ENCODE peak calls at places on chromosomes 4 and X, in seven cellular contexts. One of them, this sample, is unnamed.
A peak's percentile ranks its signal among the peaks of the same experiment; 100 is the strongest.

GRCh38 chrX:153886915-153887314 is 942 bp upstream of the L1CAM start:
- DNase-seq in Peyer's patch: no peak
- DNase-seq in cardiac muscle cell: no peak
- DNase-seq in IMR-90: no peak
- DNase-seq in tibial artery: no peak
- DNase-seq in AG04450: no peak
- DNase-seq in endodermal cell: peak; percentile 62
- DNase-seq in this sample: no peak

GRCh38 chr4:54541426-54542118 is 116.2 kb upstream of the KIT start:
- DNase-seq in Peyer's patch: no peak
- DNase-seq in cardiac muscle cell: peak; percentile 53
- DNase-seq in IMR-90: peak; percentile 54
- DNase-seq in tibial artery: no peak
- DNase-seq in AG04450: no peak
- DNase-seq in endodermal cell: peak; percentile 67
- DNase-seq in this sample: no peak

GRCh38 chr4:47418147-47418546 is 45.4 kb downstream of the COMMD8 start:
- DNase-seq in Peyer's patch: no peak
- DNase-seq in cardiac muscle cell: peak; percentile 5
- DNase-seq in IMR-90: no peak
- DNase-seq in tibial artery: no peak
- DNase-seq in AG04450: no peak
- DNase-seq in endodermal cell: no peak
- DNase-seq in this sample: no peak

GRCh38 chrX:20980426-20980825 is 393.8 kb upstream of the CNKSR2 start:
- DNase-seq in Peyer's patch: no peak
- DNase-seq in cardiac muscle cell: no peak
- DNase-seq in IMR-90: no peak
- DNase-seq in tibial artery: no peak
- DNase-seq in AG04450: no peak
- DNase-seq in endodermal cell: no peak
- DNase-seq in this sample: no peak

GRCh38 chr4:80101768-80102116 is 28.7 kb upstream of the ANTXR2 start:
- DNase-seq in Peyer's patch: no peak
- DNase-seq in cardiac muscle cell: no peak
- DNase-seq in IMR-90: peak; percentile 69
- DNase-seq in tibial artery: no peak
- DNase-seq in AG04450: no peak
- DNase-seq in endodermal cell: no peak
- DNase-seq in this sample: no peak

GRCh38 chr4:100935090-100935489 is 412.2 kb downstream of the PPP3CA start:
- DNase-seq in Peyer's patch: no peak
- DNase-seq in cardiac muscle cell: no peak
- DNase-seq in IMR-90: peak; percentile 2
- DNase-seq in tibial artery: no peak
- DNase-seq in AG04450: no peak
- DNase-seq in endodermal cell: no peak
- DNase-seq in this sample: no peak

GRCh38 chr4:175271010-175271630 is 353.0 kb downstream of the ADAM29 start:
- DNase-seq in Peyer's patch: no peak
- DNase-seq in cardiac muscle cell: no peak
- DNase-seq in IMR-90: no peak
- DNase-seq in tibial artery: no peak
- DNase-seq in AG04450: no peak
- DNase-seq in endodermal cell: no peak
- DNase-seq in this sample: no peak

GRCh38 chr4:129218897-129219296 is 122.9 kb downstream of the C4orf33 start:
- DNase-seq in Peyer's patch: no peak
- DNase-seq in cardiac muscle cell: peak; percentile 29
- DNase-seq in IMR-90: peak; percentile 1
- DNase-seq in tibial artery: no peak
- DNase-seq in AG04450: no peak
- DNase-seq in endodermal cell: no peak
- DNase-seq in this sample: no peak

GRCh38 chr4:113958766-113959540 is 20.5 kb downstream of the ARSJ start:
- DNase-seq in Peyer's patch: no peak
- DNase-seq in cardiac muscle cell: peak; percentile 90
- DNase-seq in IMR-90: peak; percentile 97
- DNase-seq in tibial artery: no peak
- DNase-seq in AG04450: peak; percentile 85
- DNase-seq in endodermal cell: no peak
- DNase-seq in this sample: no peak

GRCh38 chr4:144748814-144749555 is 103.0 kb downstream of the HHIP start:
- DNase-seq in Peyer's patch: no peak
- DNase-seq in cardiac muscle cell: peak; percentile 50
- DNase-seq in IMR-90: no peak
- DNase-seq in tibial artery: no peak
- DNase-seq in AG04450: no peak
- DNase-seq in endodermal cell: no peak
- DNase-seq in this sample: no peak

GRCh38 chr4:173057906-173058305 is 110.7 kb upstream of the GALNT7 start:
- DNase-seq in Peyer's patch: no peak
- DNase-seq in cardiac muscle cell: no peak
- DNase-seq in IMR-90: peak; percentile 12
- DNase-seq in tibial artery: no peak
- DNase-seq in AG04450: no peak
- DNase-seq in endodermal cell: no peak
- DNase-seq in this sample: no peak

GRCh38 chr4:7699825-7700224 is 239.8 kb downstream of the AFAP1 start:
- DNase-seq in Peyer's patch: no peak
- DNase-seq in cardiac muscle cell: no peak
- DNase-seq in IMR-90: no peak
- DNase-seq in tibial artery: no peak
- DNase-seq in AG04450: no peak
- DNase-seq in endodermal cell: no peak
- DNase-seq in this sample: no peak

GRCh38 chr4:7699040-7699439 is 240.6 kb downstream of the AFAP1 start:
- DNase-seq in Peyer's patch: no peak
- DNase-seq in cardiac muscle cell: peak; percentile 95
- DNase-seq in IMR-90: peak; percentile 86
- DNase-seq in tibial artery: no peak
- DNase-seq in AG04450: peak; percentile 51
- DNase-seq in endodermal cell: no peak
- DNase-seq in this sample: peak; percentile 71

GRCh38 chr4:7697326-7697725 is 242.3 kb downstream of the AFAP1 start:
- DNase-seq in Peyer's patch: no peak
- DNase-seq in cardiac muscle cell: no peak
- DNase-seq in IMR-90: no peak
- DNase-seq in tibial artery: no peak
- DNase-seq in AG04450: no peak
- DNase-seq in endodermal cell: no peak
- DNase-seq in this sample: no peak

GRCh38 chr4:7697821-7698220 is 241.8 kb downstream of the AFAP1 start:
- DNase-seq in Peyer's patch: no peak
- DNase-seq in cardiac muscle cell: no peak
- DNase-seq in IMR-90: no peak
- DNase-seq in tibial artery: no peak
- DNase-seq in AG04450: no peak
- DNase-seq in endodermal cell: no peak
- DNase-seq in this sample: no peak

DNA sequence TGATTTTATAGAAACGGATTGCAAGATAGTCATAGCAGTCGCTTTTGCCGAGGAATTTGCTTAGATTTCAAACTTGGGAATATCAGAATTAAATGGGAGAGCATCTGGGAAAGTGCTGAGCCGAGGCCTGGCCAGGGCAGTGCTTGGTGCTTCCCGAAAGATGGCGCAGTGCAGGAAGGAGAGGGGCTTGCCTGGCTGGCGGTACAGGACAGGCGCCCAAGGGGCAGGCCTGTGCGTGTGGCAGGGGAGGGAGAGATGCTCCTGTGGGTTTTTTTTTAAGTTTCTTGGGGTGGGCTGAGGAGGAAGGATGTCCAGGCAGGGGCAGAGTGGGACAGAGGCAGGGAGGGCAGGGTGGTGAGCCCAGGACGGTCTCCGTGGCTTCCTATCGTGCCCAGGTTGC is 241.1 kb downstream of the AFAP1 start:
- DNase-seq in Peyer's patch: no peak
- DNase-seq in cardiac muscle cell: no peak
- DNase-seq in IMR-90: peak; percentile 11
- DNase-seq in tibial artery: no peak
- DNase-seq in AG04450: no peak
- DNase-seq in endodermal cell: peak; percentile 68
- DNase-seq in this sample: peak; percentile 56
- TF ChIP-seq CTCF in Peyer's patch: no peak
- TF ChIP-seq CTCF in cardiac muscle cell: peak; percentile 36
- TF ChIP-seq CTCF in IMR-90: no peak
- TF ChIP-seq CTCF in tibial artery: no peak
- TF ChIP-seq CTCF in AG04450: peak; percentile 41
- TF ChIP-seq CTCF in endodermal cell: peak; percentile 25
- TF ChIP-seq CTCF in this sample: no peak

GRCh38 chrX:54992911-54993622 is 921 bp downstream of the PFKFB1 start:
- DNase-seq in Peyer's patch: no peak
- DNase-seq in cardiac muscle cell: no peak
- DNase-seq in IMR-90: no peak
- DNase-seq in tibial artery: no peak
- DNase-seq in AG04450: no peak
- DNase-seq in endodermal cell: no peak
- DNase-seq in this sample: no peak

GRCh38 chrX:54994668-54995452 is 872 bp upstream of the PFKFB1 start:
- DNase-seq in Peyer's patch: no peak
- DNase-seq in cardiac muscle cell: no peak
- DNase-seq in IMR-90: no peak
- DNase-seq in tibial artery: no peak
- DNase-seq in AG04450: no peak
- DNase-seq in endodermal cell: no peak
- DNase-seq in this sample: no peak

GRCh38 chrX:54999717-55000598 is at the start of gene APEX2:
- DNase-seq in Peyer's patch: peak; percentile 96
- DNase-seq in cardiac muscle cell: peak; percentile 95
- DNase-seq in IMR-90: peak; percentile 91
- DNase-seq in tibial artery: peak; percentile 95
- DNase-seq in AG04450: peak; percentile 77
- DNase-seq in endodermal cell: peak; percentile 93
- DNase-seq in this sample: peak; percentile 86

GRCh38 chrX:54994099-54994498 is at the start of gene PFKFB1:
- DNase-seq in Peyer's patch: no peak
- DNase-seq in cardiac muscle cell: no peak
- DNase-seq in IMR-90: no peak
- DNase-seq in tibial artery: no peak
- DNase-seq in AG04450: no peak
- DNase-seq in endodermal cell: no peak
- DNase-seq in this sample: no peak

GRCh38 chrX:54995621-54996020 is 1.6 kb upstream of the PFKFB1 start:
- DNase-seq in Peyer's patch: no peak
- DNase-seq in cardiac muscle cell: no peak
- DNase-seq in IMR-90: no peak
- DNase-seq in tibial artery: no peak
- DNase-seq in AG04450: no peak
- DNase-seq in endodermal cell: no peak
- DNase-seq in this sample: no peak
- H3K27ac ChIP-seq in Peyer's patch: no peak overlapping the region
- H3K27ac ChIP-seq in cardiac muscle cell: no peak overlapping the region
- H3K27ac ChIP-seq in IMR-90: no peak overlapping the region
- H3K27ac ChIP-seq in tibial artery: no peak overlapping the region
- H3K27ac ChIP-seq in AG04450: no peak overlapping the region
- H3K27ac ChIP-seq in endodermal cell: no peak overlapping the region
- H3K27ac ChIP-seq in this sample: no peak overlapping the region

GRCh38 chr4:95660719-95661118 is 111.9 kb upstream of the UNC5C start:
- DNase-seq in Peyer's patch: no peak
- DNase-seq in cardiac muscle cell: no peak
- DNase-seq in IMR-90: no peak
- DNase-seq in tibial artery: no peak
- DNase-seq in AG04450: no peak
- DNase-seq in endodermal cell: no peak
- DNase-seq in this sample: no peak
- H3K9me3 ChIP-seq in Peyer's patch: no peaks in the 10 kb centered on the region
- H3K9me3 ChIP-seq in cardiac muscle cell: no peaks in the 10 kb centered on the region
- H3K9me3 ChIP-seq in IMR-90: no peaks in the 10 kb centered on the region
- H3K9me3 ChIP-seq in tibial artery: no peaks in the 10 kb centered on the region
- H3K9me3 ChIP-seq in AG04450: no peaks in the 10 kb centered on the region
- H3K9me3 ChIP-seq in endodermal cell: peaks cover 9% of the 10 kb centered on the region
- H3K9me3 ChIP-seq in this sample: no peaks in the 10 kb centered on the region

DNA sequence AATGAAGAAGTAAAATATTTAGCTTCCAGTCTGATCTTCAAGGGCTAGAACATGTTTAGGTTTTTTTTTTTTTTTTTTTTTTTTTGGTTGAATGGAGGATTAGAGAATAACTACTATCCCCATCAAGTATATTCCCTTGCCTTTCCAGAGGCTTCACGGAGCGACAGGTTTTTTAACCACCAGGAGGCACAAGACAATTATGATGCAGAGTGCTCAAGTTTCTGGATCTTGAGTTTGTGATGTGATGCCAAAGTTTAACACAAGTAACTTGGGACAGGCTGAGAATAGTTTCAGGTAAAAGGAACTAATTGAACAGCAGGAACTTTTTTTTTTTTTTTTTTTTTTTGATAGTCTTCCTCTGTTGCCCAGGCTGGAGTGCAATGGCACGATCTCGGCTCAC is 30.3 kb downstream of the CCNI start:
- DNase-seq in Peyer's patch: no peak
- DNase-seq in cardiac muscle cell: peak; percentile 40
- DNase-seq in IMR-90: peak; percentile 49
- DNase-seq in tibial artery: no peak
- DNase-seq in AG04450: no peak
- DNase-seq in endodermal cell: peak; percentile 64
- DNase-seq in this sample: no peak
- TF ChIP-seq CTCF in Peyer's patch: no peak
- TF ChIP-seq CTCF in cardiac muscle cell: peak; percentile 20
- TF ChIP-seq CTCF in IMR-90: peak; percentile 13
- TF ChIP-seq CTCF in tibial artery: peak; percentile 8
- TF ChIP-seq CTCF in AG04450: peak; percentile 39
- TF ChIP-seq CTCF in endodermal cell: peak; percentile 71
- TF ChIP-seq CTCF in this sample: no peak

DNA sequence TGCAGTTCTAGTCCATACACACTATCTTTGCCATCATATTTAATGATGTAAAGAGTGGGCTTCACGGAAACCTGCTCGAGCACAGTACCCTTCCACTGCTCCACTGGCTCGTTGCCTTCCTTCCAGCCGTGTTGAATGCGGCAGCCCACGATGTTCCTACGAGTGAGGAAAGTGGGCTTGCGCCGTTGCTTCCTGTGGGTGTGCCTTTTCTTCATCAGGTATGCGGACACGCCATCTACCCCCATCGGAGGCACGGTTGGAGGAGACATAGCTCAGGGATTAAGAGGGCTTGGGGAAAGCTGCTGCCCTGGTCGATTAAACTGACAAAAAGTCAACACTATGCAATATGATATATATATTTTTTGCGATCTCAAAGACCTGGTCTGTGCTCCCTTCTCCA is 581 bp downstream of the SPIN4 start:
- DNase-seq in Peyer's patch: peak; percentile 55
- DNase-seq in cardiac muscle cell: peak; percentile 5
- DNase-seq in IMR-90: no peak
- DNase-seq in tibial artery: no peak
- DNase-seq in AG04450: no peak
- DNase-seq in endodermal cell: peak; percentile 66
- DNase-seq in this sample: peak; percentile 38
- H3K27ac ChIP-seq in Peyer's patch: peak overlapping the region; percentile 68
- H3K27ac ChIP-seq in cardiac muscle cell: peak overlapping the region; percentile 95
- H3K27ac ChIP-seq in IMR-90: peak overlapping the region; percentile 95
- H3K27ac ChIP-seq in tibial artery: peak overlapping the region; percentile 83
- H3K27ac ChIP-seq in AG04450: peak overlapping the region; percentile 31
- H3K27ac ChIP-seq in endodermal cell: no peak overlapping the region
- H3K27ac ChIP-seq in this sample: no peak overlapping the region

GRCh38 chr4:161254375-161254774 is 909.4 kb downstream of the FSTL5 start:
- DNase-seq in Peyer's patch: no peak
- DNase-seq in cardiac muscle cell: no peak
- DNase-seq in IMR-90: no peak
- DNase-seq in tibial artery: no peak
- DNase-seq in AG04450: no peak
- DNase-seq in endodermal cell: no peak
- DNase-seq in this sample: no peak
- H3K9me3 ChIP-seq in Peyer's patch: no peaks in the 10 kb centered on the region
- H3K9me3 ChIP-seq in cardiac muscle cell: no peaks in the 10 kb centered on the region
- H3K9me3 ChIP-seq in IMR-90: peaks cover 20% of the 10 kb centered on the region
- H3K9me3 ChIP-seq in tibial artery: peaks cover 2% of the 10 kb centered on the region
- H3K9me3 ChIP-seq in AG04450: peaks cover 32% of the 10 kb centered on the region
- H3K9me3 ChIP-seq in endodermal cell: peaks cover 48% of the 10 kb centered on the region
- H3K9me3 ChIP-seq in this sample: no peaks in the 10 kb centered on the region

GRCh38 chrX:149487292-149487691 is 17.8 kb downstream of the IDS start:
- DNase-seq in Peyer's patch: no peak
- DNase-seq in cardiac muscle cell: no peak
- DNase-seq in IMR-90: no peak
- DNase-seq in tibial artery: no peak
- DNase-seq in AG04450: no peak
- DNase-seq in endodermal cell: peak; percentile 57
- DNase-seq in this sample: no peak
- TF ChIP-seq CTCF in Peyer's patch: peak; percentile 5
- TF ChIP-seq CTCF in cardiac muscle cell: peak; percentile 11
- TF ChIP-seq CTCF in IMR-90: no peak
- TF ChIP-seq CTCF in tibial artery: no peak
- TF ChIP-seq CTCF in AG04450: peak; percentile 15
- TF ChIP-seq CTCF in endodermal cell: peak; percentile 59
- TF ChIP-seq CTCF in this sample: no peak

This sample was measured in ovary.